ENCODE peak calls at places on chromosomes 5 and 9, in ten cellular contexts. One of them, this sample, is unnamed.

GRCh38 chr9:87201316-87201715 is 254.0 kb upstream of the GAS1 start:
- DNase-seq in foreskin fibroblast: peak; percentile 88
- DNase-seq in astrocyte of the cerebellum: peak; percentile 98
- DNase-seq in colonic mucosa: no peak
- DNase-seq in GM12865: no peak
- DNase-seq in lower lobe of right lung: no peak
- DNase-seq in epithelial cell of proximal tubule: no peak
- DNase-seq in HCT116: no peak
- DNase-seq in IMR-90: peak; percentile 68
- DNase-seq in Peyer's patch: no peak
- DNase-seq in this sample: no peak

GRCh38 chr5:30103056-30104020 is 1090.1 kb upstream of the CDH6 start:
- DNase-seq in foreskin fibroblast: no peak
- DNase-seq in astrocyte of the cerebellum: peak; percentile 42
- DNase-seq in colonic mucosa: no peak
- DNase-seq in GM12865: no peak
- DNase-seq in lower lobe of right lung: no peak
- DNase-seq in epithelial cell of proximal tubule: no peak
- DNase-seq in HCT116: no peak
- DNase-seq in IMR-90: no peak
- DNase-seq in Peyer's patch: no peak
- DNase-seq in this sample: no peak

GRCh38 chr5:3345195-3345594 is 250.4 kb upstream of the IRX1 start:
- DNase-seq in foreskin fibroblast: no peak
- DNase-seq in astrocyte of the cerebellum: no peak
- DNase-seq in colonic mucosa: no peak
- DNase-seq in GM12865: no peak
- DNase-seq in lower lobe of right lung: no peak
- DNase-seq in epithelial cell of proximal tubule: no peak
- DNase-seq in HCT116: no peak
- DNase-seq in IMR-90: no peak
- DNase-seq in Peyer's patch: no peak
- DNase-seq in this sample: no peak

GRCh38 chr9:93093081-93093448 is 3.0 kb upstream of the CARD19 start:
- DNase-seq in foreskin fibroblast: peak; percentile 35
- DNase-seq in astrocyte of the cerebellum: no peak
- DNase-seq in colonic mucosa: no peak
- DNase-seq in GM12865: no peak
- DNase-seq in lower lobe of right lung: peak; percentile 10
- DNase-seq in epithelial cell of proximal tubule: no peak
- DNase-seq in HCT116: no peak
- DNase-seq in IMR-90: no peak
- DNase-seq in Peyer's patch: no peak
- DNase-seq in this sample: no peak

GRCh38 chr5:129904102-129904666 is at the start of gene CHSY3:
- DNase-seq in foreskin fibroblast: peak; percentile 93
- DNase-seq in astrocyte of the cerebellum: peak; percentile 22
- DNase-seq in colonic mucosa: peak; percentile 81
- DNase-seq in GM12865: peak; percentile 65
- DNase-seq in lower lobe of right lung: peak; percentile 89
- DNase-seq in epithelial cell of proximal tubule: no peak
- DNase-seq in HCT116: peak; percentile 46
- DNase-seq in IMR-90: peak; percentile 54
- DNase-seq in Peyer's patch: peak; percentile 17
- DNase-seq in this sample: peak; percentile 25

GRCh38 chr5:90503596-90503995 is 25.8 kb downstream of the LYSMD3 start:
- DNase-seq in foreskin fibroblast: peak; percentile 44
- DNase-seq in astrocyte of the cerebellum: no peak
- DNase-seq in colonic mucosa: no peak
- DNase-seq in GM12865: no peak
- DNase-seq in lower lobe of right lung: no peak
- DNase-seq in epithelial cell of proximal tubule: no peak
- DNase-seq in HCT116: no peak
- DNase-seq in IMR-90: no peak
- DNase-seq in Peyer's patch: no peak
- DNase-seq in this sample: no peak

GRCh38 chr9:89996106-89996505 is 391.3 kb downstream of the GADD45G start:
- DNase-seq in foreskin fibroblast: no peak
- DNase-seq in astrocyte of the cerebellum: no peak
- DNase-seq in colonic mucosa: peak; percentile 53
- DNase-seq in GM12865: no peak
- DNase-seq in lower lobe of right lung: no peak
- DNase-seq in epithelial cell of proximal tubule: no peak
- DNase-seq in HCT116: no peak
- DNase-seq in IMR-90: no peak
- DNase-seq in Peyer's patch: no peak
- DNase-seq in this sample: no peak

GRCh38 chr5:146623657-146624056 is 107.7 kb upstream of the GPR151 start:
- DNase-seq in foreskin fibroblast: no peak
- DNase-seq in astrocyte of the cerebellum: no peak
- DNase-seq in colonic mucosa: no peak
- DNase-seq in GM12865: no peak
- DNase-seq in lower lobe of right lung: no peak
- DNase-seq in epithelial cell of proximal tubule: no peak
- DNase-seq in HCT116: no peak
- DNase-seq in IMR-90: no peak
- DNase-seq in Peyer's patch: no peak
- DNase-seq in this sample: no peak

GRCh38 chr5:172694061-172694460 is 53.0 kb downstream of the NEURL1B start:
- DNase-seq in foreskin fibroblast: peak; percentile 42
- DNase-seq in astrocyte of the cerebellum: no peak
- DNase-seq in colonic mucosa: no peak
- DNase-seq in GM12865: peak; percentile 29
- DNase-seq in lower lobe of right lung: no peak
- DNase-seq in epithelial cell of proximal tubule: no peak
- DNase-seq in HCT116: no peak
- DNase-seq in IMR-90: no peak
- DNase-seq in Peyer's patch: no peak
- DNase-seq in this sample: no peak

GRCh38 chr9:89740722-89741121 is 135.9 kb downstream of the GADD45G start:
- DNase-seq in foreskin fibroblast: no peak
- DNase-seq in astrocyte of the cerebellum: no peak
- DNase-seq in colonic mucosa: peak; percentile 45
- DNase-seq in GM12865: peak; percentile 42
- DNase-seq in lower lobe of right lung: no peak
- DNase-seq in epithelial cell of proximal tubule: no peak
- DNase-seq in HCT116: no peak
- DNase-seq in IMR-90: no peak
- DNase-seq in Peyer's patch: peak; percentile 70
- DNase-seq in this sample: no peak

GRCh38 chr5:52800394-52801213 is 12.9 kb downstream of the ITGA1 start:
- DNase-seq in foreskin fibroblast: peak; percentile 87
- DNase-seq in astrocyte of the cerebellum: no peak
- DNase-seq in colonic mucosa: peak; percentile 72
- DNase-seq in GM12865: peak; percentile 71
- DNase-seq in lower lobe of right lung: peak; percentile 75
- DNase-seq in epithelial cell of proximal tubule: no peak
- DNase-seq in HCT116: no peak
- DNase-seq in IMR-90: peak; percentile 82
- DNase-seq in Peyer's patch: peak; percentile 45
- DNase-seq in this sample: peak; percentile 60

GRCh38 chr9:16869961-16870605 is 387 bp downstream of the BNC2 start:
- DNase-seq in foreskin fibroblast: peak; percentile 61
- DNase-seq in astrocyte of the cerebellum: no peak
- DNase-seq in colonic mucosa: no peak
- DNase-seq in GM12865: no peak
- DNase-seq in lower lobe of right lung: no peak
- DNase-seq in epithelial cell of proximal tubule: no peak
- DNase-seq in HCT116: no peak
- DNase-seq in IMR-90: peak; percentile 9
- DNase-seq in Peyer's patch: no peak
- DNase-seq in this sample: no peak

GRCh38 chr9:16869140-16869903 is 1.1 kb downstream of the BNC2 start:
- DNase-seq in foreskin fibroblast: peak; percentile 52
- DNase-seq in astrocyte of the cerebellum: no peak
- DNase-seq in colonic mucosa: peak; percentile 28
- DNase-seq in GM12865: no peak
- DNase-seq in lower lobe of right lung: no peak
- DNase-seq in epithelial cell of proximal tubule: no peak
- DNase-seq in HCT116: no peak
- DNase-seq in IMR-90: peak; percentile 50
- DNase-seq in Peyer's patch: no peak
- DNase-seq in this sample: no peak

GRCh38 chr9:16870606-16871357 is at the start of gene BNC2:
- DNase-seq in foreskin fibroblast: peak; percentile 86
- DNase-seq in astrocyte of the cerebellum: no peak
- DNase-seq in colonic mucosa: peak; percentile 31
- DNase-seq in GM12865: no peak
- DNase-seq in lower lobe of right lung: peak; percentile 62
- DNase-seq in epithelial cell of proximal tubule: no peak
- DNase-seq in HCT116: no peak
- DNase-seq in IMR-90: peak; percentile 60
- DNase-seq in Peyer's patch: no peak
- DNase-seq in this sample: no peak

GRCh38 chr9:16867571-16868311 is 2.7 kb downstream of the BNC2 start:
- DNase-seq in foreskin fibroblast: peak; percentile 67
- DNase-seq in astrocyte of the cerebellum: no peak
- DNase-seq in colonic mucosa: no peak
- DNase-seq in GM12865: no peak
- DNase-seq in lower lobe of right lung: no peak
- DNase-seq in epithelial cell of proximal tubule: no peak
- DNase-seq in HCT116: no peak
- DNase-seq in IMR-90: peak; percentile 81
- DNase-seq in Peyer's patch: no peak
- DNase-seq in this sample: no peak

GRCh38 chr9:16868706-16869105 is 1.8 kb downstream of the BNC2 start:
- DNase-seq in foreskin fibroblast: no peak
- DNase-seq in astrocyte of the cerebellum: no peak
- DNase-seq in colonic mucosa: no peak
- DNase-seq in GM12865: no peak
- DNase-seq in lower lobe of right lung: no peak
- DNase-seq in epithelial cell of proximal tubule: no peak
- DNase-seq in HCT116: no peak
- DNase-seq in IMR-90: peak; percentile 28
- DNase-seq in Peyer's patch: no peak
- DNase-seq in this sample: no peak
- H3K4me3 ChIP-seq in foreskin fibroblast: peak overlapping the region; percentile 86
- H3K4me3 ChIP-seq in astrocyte of the cerebellum: peak overlapping the region; percentile 81
- H3K4me3 ChIP-seq in colonic mucosa: no peak overlapping the region
- H3K4me3 ChIP-seq in GM12865: no peak overlapping the region
- H3K4me3 ChIP-seq in lower lobe of right lung: peak overlapping the region; percentile 61
- H3K4me3 ChIP-seq in epithelial cell of proximal tubule: peak overlapping the region; percentile 74
- H3K4me3 ChIP-seq in HCT116: no peak overlapping the region
- H3K4me3 ChIP-seq in IMR-90: peak overlapping the region; percentile 89
- H3K4me3 ChIP-seq in Peyer's patch: no peak overlapping the region
- H3K4me3 ChIP-seq in this sample: peak overlapping the region; percentile 91

GRCh38 chr9:36191290-36191645 is 547 bp downstream of the CLTA start:
- DNase-seq in foreskin fibroblast: peak; percentile 53
- DNase-seq in astrocyte of the cerebellum: no peak
- DNase-seq in colonic mucosa: peak; percentile 41
- DNase-seq in GM12865: peak; percentile 60
- DNase-seq in lower lobe of right lung: peak; percentile 61
- DNase-seq in epithelial cell of proximal tubule: no peak
- DNase-seq in HCT116: no peak
- DNase-seq in IMR-90: no peak
- DNase-seq in Peyer's patch: peak; percentile 37
- DNase-seq in this sample: no peak

GRCh38 chr9:36190388-36191289 is at the start of gene CLTA:
- DNase-seq in foreskin fibroblast: peak; percentile 99
- DNase-seq in astrocyte of the cerebellum: peak; percentile 96
- DNase-seq in colonic mucosa: peak; percentile 98
- DNase-seq in GM12865: peak; percentile 99
- DNase-seq in lower lobe of right lung: peak; percentile 97
- DNase-seq in epithelial cell of proximal tubule: peak; percentile 94
- DNase-seq in HCT116: peak; percentile 98
- DNase-seq in IMR-90: peak; percentile 99
- DNase-seq in Peyer's patch: peak; percentile 96
- DNase-seq in this sample: peak; percentile 95

GRCh38 chr9:36191696-36192095 is 975 bp downstream of the CLTA start:
- DNase-seq in foreskin fibroblast: no peak
- DNase-seq in astrocyte of the cerebellum: no peak
- DNase-seq in colonic mucosa: no peak
- DNase-seq in GM12865: no peak
- DNase-seq in lower lobe of right lung: no peak
- DNase-seq in epithelial cell of proximal tubule: no peak
- DNase-seq in HCT116: no peak
- DNase-seq in IMR-90: no peak
- DNase-seq in Peyer's patch: no peak
- DNase-seq in this sample: no peak

GRCh38 chr9:36188212-36188611 is 2.5 kb upstream of the CLTA start:
- DNase-seq in foreskin fibroblast: no peak
- DNase-seq in astrocyte of the cerebellum: no peak
- DNase-seq in colonic mucosa: no peak
- DNase-seq in GM12865: no peak
- DNase-seq in lower lobe of right lung: no peak
- DNase-seq in epithelial cell of proximal tubule: no peak
- DNase-seq in HCT116: no peak
- DNase-seq in IMR-90: no peak
- DNase-seq in Peyer's patch: no peak
- DNase-seq in this sample: no peak

GRCh38 chr9:36189978-36190377 is 743 bp upstream of the CLTA start:
- DNase-seq in foreskin fibroblast: peak; percentile 24
- DNase-seq in astrocyte of the cerebellum: no peak
- DNase-seq in colonic mucosa: peak; percentile 26
- DNase-seq in GM12865: peak; percentile 46
- DNase-seq in lower lobe of right lung: no peak
- DNase-seq in epithelial cell of proximal tubule: no peak
- DNase-seq in HCT116: no peak
- DNase-seq in IMR-90: no peak
- DNase-seq in Peyer's patch: no peak
- DNase-seq in this sample: no peak
- TF ChIP-seq CTCF in foreskin fibroblast: no peak
- TF ChIP-seq CTCF in astrocyte of the cerebellum: no peak
- TF ChIP-seq CTCF in colonic mucosa: no peak
- TF ChIP-seq CTCF in GM12865: no peak
- TF ChIP-seq CTCF in lower lobe of right lung: no peak
- TF ChIP-seq CTCF in epithelial cell of proximal tubule: no peak
- TF ChIP-seq CTCF in HCT116: no peak
- TF ChIP-seq CTCF in IMR-90: no peak
- TF ChIP-seq CTCF in Peyer's patch: no peak
- TF ChIP-seq CTCF in this sample: no peak

GRCh38 chr5:139655727-139656271 is 7.7 kb downstream of the CXXC5 start:
- DNase-seq in foreskin fibroblast: peak; percentile 82
- DNase-seq in astrocyte of the cerebellum: no peak
- DNase-seq in colonic mucosa: no peak
- DNase-seq in GM12865: no peak
- DNase-seq in lower lobe of right lung: peak; percentile 75
- DNase-seq in epithelial cell of proximal tubule: no peak
- DNase-seq in HCT116: no peak
- DNase-seq in IMR-90: peak; percentile 69
- DNase-seq in Peyer's patch: no peak
- DNase-seq in this sample: no peak
- H3K4me3 ChIP-seq in foreskin fibroblast: no peak overlapping the region
- H3K4me3 ChIP-seq in astrocyte of the cerebellum: no peak overlapping the region
- H3K4me3 ChIP-seq in colonic mucosa: no peak overlapping the region
- H3K4me3 ChIP-seq in GM12865: no peak overlapping the region
- H3K4me3 ChIP-seq in lower lobe of right lung: peak overlapping the region; percentile 19
- H3K4me3 ChIP-seq in epithelial cell of proximal tubule: peak overlapping the region; percentile 3
- H3K4me3 ChIP-seq in HCT116: no peak overlapping the region
- H3K4me3 ChIP-seq in IMR-90: no peak overlapping the region
- H3K4me3 ChIP-seq in Peyer's patch: no peak overlapping the region
- H3K4me3 ChIP-seq in this sample: no peak overlapping the region

GRCh38 chr9:105447814-105448812 is at the start of gene FSD1L:
- DNase-seq in foreskin fibroblast: peak; percentile 97
- DNase-seq in astrocyte of the cerebellum: peak; percentile 68
- DNase-seq in colonic mucosa: peak; percentile 95
- DNase-seq in GM12865: peak; percentile 95
- DNase-seq in lower lobe of right lung: peak; percentile 96
- DNase-seq in epithelial cell of proximal tubule: no peak
- DNase-seq in HCT116: peak; percentile 81
- DNase-seq in IMR-90: peak; percentile 90
- DNase-seq in Peyer's patch: peak; percentile 83
- DNase-seq in this sample: peak; percentile 67
- TF ChIP-seq CTCF in foreskin fibroblast: no peak
- TF ChIP-seq CTCF in astrocyte of the cerebellum: peak; percentile 11
- TF ChIP-seq CTCF in colonic mucosa: no peak
- TF ChIP-seq CTCF in GM12865: no peak
- TF ChIP-seq CTCF in lower lobe of right lung: peak; percentile 40
- TF ChIP-seq CTCF in epithelial cell of proximal tubule: no peak
- TF ChIP-seq CTCF in HCT116: no peak
- TF ChIP-seq CTCF in IMR-90: peak; percentile 25
- TF ChIP-seq CTCF in Peyer's patch: no peak
- TF ChIP-seq CTCF in this sample: peak; percentile 33

This sample was measured in kidney epithelial cell.